ENCODE peak calls at places on chromosomes 7 and 10, in four cellular contexts. E is transverse colon, X is uterus, U is H54. P is an unnamed sample.
A peak's percentile ranks its signal among the peaks of the same experiment; 100 is the strongest.

GRCh38 chr7:141664450-141664849 is 37.5 kb downstream of the DENND11 start:
- DNase-seq in U (no peak), X (no peak), E (peak; percentile 49), P (no peak)

GRCh38 chr7:81339946-81340345 is 421.1 kb upstream of the SEMA3C start:
- DNase-seq in E (no peak), U (no peak), X (no peak), P (no peak)

GRCh38 chr10:97785231-97785630 is 13.4 kb upstream of the SFRP5 start:
- DNase-seq in E (no peak), U (no peak), X (no peak), P (no peak)

GRCh38 chr10:113445736-113446135 is 107.1 kb upstream of the HABP2 start:
- DNase-seq in E (no peak), X (no peak), U (no peak), P (no peak)

GRCh38 chr7:134818568-134819345 is 39.3 kb downstream of the CALD1 start:
- DNase-seq in U (no peak), X (no peak), E (no peak), P (no peak)

GRCh38 chr10:48494073-48494472 is 110.8 kb downstream of the ARHGAP22 start:
- DNase-seq in U (no peak), E (no peak), X (no peak), P (no peak)

GRCh38 chr7:120353171-120353570 is 80.2 kb downstream of the KCND2 start:
- DNase-seq in X (no peak), U (no peak), E (no peak), P (no peak)

GRCh38 chr7:2645274-2645868 is 13.6 kb downstream of the TTYH3 start:
- DNase-seq in U (no peak), X (no peak), E (no peak), P (no peak)

GRCh38 chr10:98687685-98688084 is 240.9 kb upstream of the HPS1 start:
- DNase-seq in X (no peak), U (no peak), E (no peak), P (no peak)

GRCh38 chr10:28374036-28374435 is 71.2 kb upstream of the MPP7 start:
- DNase-seq in X (no peak), U (no peak), E (no peak), P (no peak)

GRCh38 chr10:79333513-79333912 is 13.8 kb upstream of the PPIF start:
- DNase-seq in U (no peak), E (no peak), X (no peak), P (no peak)

GRCh38 chr7:142612264-142612881 is 136.9 kb upstream of the PRSS1 start:
- DNase-seq in X (no peak), E (no peak), U (no peak), P (no peak)

GRCh38 chr7:44261239-44261638 is 60.5 kb downstream of the YKT6 start:
- DNase-seq in U (no peak), E (no peak), X (no peak), P (no peak)

GRCh38 chr7:42099837-42100508 is 137.0 kb downstream of the GLI3 start:
- DNase-seq in E (no peak), X (no peak), U (no peak), P (no peak)

GRCh38 chr10:129021597-129022304 is 445.3 kb upstream of the MGMT start:
- DNase-seq in X (no peak), U (no peak), E (no peak), P (no peak)

GRCh38 chr10:70163448-70163847 is 6.9 kb downstream of the SAR1A start:
- DNase-seq in U (no peak), X (no peak), E (no peak), P (no peak)

GRCh38 chr10:131822013-131822693 is 78.7 kb upstream of the PPP2R2D start:
- DNase-seq in E (no peak), U (no peak), X (no peak), P (no peak)

GRCh38 chr10:88553116-88553752 is 29.9 kb downstream of the RNLS start:
- DNase-seq in E (peak; percentile 41), U (peak; percentile 31), X (peak; percentile 71), P (peak; percentile 9)

GRCh38 chr10:89643812-89644690 is 991 bp downstream of the PANK1 start:
- DNase-seq in E (peak; percentile 89), X (peak; percentile 82), U (peak; percentile 92), P (peak; percentile 86)
- TF ChIP-seq POLR2A in E (peak; percentile 97), X (peak; percentile 78), U (peak; percentile 96), P (peak; percentile 93)

GRCh38 chr10:73806176-73806950 is 5.0 kb downstream of the NDST2 start:
- DNase-seq in E (no peak), U (no peak), X (no peak), P (no peak)
- TF ChIP-seq POLR2A in E (no peak), U (no peak), X (no peak), P (no peak)

DNA sequence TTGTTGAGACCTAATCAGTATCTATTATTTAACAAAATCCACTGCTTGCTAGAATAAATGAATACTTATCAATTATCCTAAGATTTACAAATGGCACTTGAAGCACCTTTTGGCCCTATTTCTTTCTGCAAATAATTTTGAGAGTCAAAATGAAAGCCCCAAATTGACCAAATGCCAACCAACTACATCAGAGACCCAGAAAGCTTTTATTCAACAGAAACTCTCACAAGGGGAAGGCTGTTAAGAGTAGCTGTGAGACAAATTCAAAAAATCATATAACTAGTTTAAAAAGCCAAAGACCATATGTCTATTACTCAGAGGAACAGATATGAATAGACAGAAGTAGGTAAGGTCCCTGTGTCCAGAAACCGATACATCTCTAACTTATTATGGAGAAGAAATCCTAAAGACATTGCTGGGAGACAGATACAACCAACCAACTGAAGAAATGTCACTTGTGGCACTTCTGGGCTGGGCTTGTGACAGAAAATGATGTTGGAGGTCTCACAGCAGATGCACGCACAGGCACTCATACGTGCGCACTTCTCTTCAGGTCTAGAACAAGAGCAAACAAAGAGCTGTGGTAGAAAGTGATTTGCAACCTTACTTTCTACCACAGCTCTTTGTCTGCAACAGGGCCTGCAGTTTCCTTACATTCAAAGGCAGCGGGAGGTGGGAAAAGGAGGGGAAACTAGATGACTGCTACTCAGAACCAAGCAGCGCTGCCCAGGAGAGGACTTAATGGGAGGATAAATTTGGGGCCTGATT is 58.6 kb upstream of the KCNIP2 start:
- DNase-seq in E (no peak), U (no peak), X (no peak), P (no peak)
- TF ChIP-seq POLR2A in E (no peak), U (no peak), X (no peak), P (no peak)

GRCh38 chr7:6725003-6725402 is 18.3 kb upstream of the ZNF12 start:
- DNase-seq in U (no peak), E (peak; percentile 43), X (no peak), P (no peak)

GRCh38 chr7:6730343-6730633 is 23.5 kb upstream of the ZNF12 start:
- DNase-seq in X (no peak), U (no peak), E (no peak), P (peak; percentile 46)

DNA sequence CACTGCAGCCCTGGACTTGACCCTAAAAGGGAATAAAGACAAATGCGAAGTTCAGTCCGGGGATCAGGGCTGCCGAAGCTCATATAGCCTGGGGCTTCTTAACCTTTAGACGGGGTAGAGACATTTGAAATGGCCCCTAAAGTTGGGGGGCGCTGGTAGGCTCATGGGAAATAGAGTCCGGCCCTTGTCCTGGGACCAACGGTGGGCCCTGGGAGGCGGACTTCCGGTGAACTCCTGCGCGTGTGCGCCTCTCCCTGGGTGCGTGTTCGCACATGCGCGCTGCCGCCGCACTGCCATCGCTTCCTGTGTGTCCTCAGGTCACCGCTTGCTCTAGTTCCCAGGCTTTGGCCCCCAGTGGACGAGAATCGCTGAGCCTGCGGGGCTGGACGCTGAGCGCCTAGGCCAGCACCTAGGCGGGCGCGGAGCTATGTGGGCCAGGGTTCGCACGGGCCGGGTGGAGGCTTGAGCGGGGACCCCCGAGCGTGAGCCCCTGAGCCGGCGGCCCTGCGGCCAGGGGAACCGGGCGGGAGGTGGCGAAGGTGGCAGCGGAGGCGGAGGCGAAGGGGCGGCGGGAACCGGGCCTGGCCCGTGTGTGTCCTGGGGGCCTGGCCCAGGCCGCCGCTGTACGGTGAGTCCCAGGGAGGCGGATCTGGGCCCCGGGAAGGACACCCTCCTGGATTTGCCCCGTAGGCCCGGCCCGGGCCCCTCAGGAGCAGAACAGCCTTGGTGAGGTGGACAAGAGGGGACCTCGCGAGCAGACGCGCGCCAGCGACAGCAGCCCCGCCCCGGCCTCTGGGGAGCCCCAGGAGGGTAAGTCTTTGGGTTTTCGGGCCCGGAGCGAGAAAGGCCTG is 23.0 kb upstream of the ZNF12 start:
- DNase-seq in X (peak; percentile 90), U (peak; percentile 93), E (peak; percentile 94), P (peak; percentile 92)
- TF ChIP-seq POLR2A in X (peak; percentile 36), U (peak; percentile 97), E (peak; percentile 61), P (peak; percentile 82)

P was measured in K562.